ENCODE peak calls at places on chromosomes 3 and 15, in ten cellular contexts. Z is WERI-Rb-1; G is adrenal gland; P is HCT116; W is iPS DF 6.9; O is neuronal stem cell; I is CD4-positive, alpha-beta T cell; S is uterus; U is ovary; E is fibroblast of lung. X is an unnamed sample.

GRCh38 chr3:16319307-16319706 is 54.3 kb downstream of the OXNAD1 start:
- DNase-seq in S (no peak), Z (peak; percentile 26), E (no peak), P (peak; percentile 13), O (no peak), U (no peak), W (no peak), G (no peak), I (peak; percentile 73), X (no peak)

GRCh38 chr3:20739814-20740213 is 553.8 kb upstream of the SGO1 start:
- DNase-seq in G (no peak), W (no peak), S (no peak), O (no peak), P (no peak), Z (no peak), I (no peak), U (no peak), E (peak; percentile 0), X (no peak)

GRCh38 chr3:148344522-148344921 is 353.2 kb upstream of the AGTR1 start:
- DNase-seq in E (no peak), O (no peak), I (no peak), S (no peak), Z (no peak), G (no peak), W (no peak), U (no peak), P (no peak), X (no peak)

GRCh38 chr3:134621824-134622223 is 29.0 kb downstream of the KY start:
- DNase-seq in E (peak; percentile 22), O (no peak), I (no peak), S (no peak), Z (no peak), W (no peak), U (no peak), G (no peak), P (no peak), X (no peak)

GRCh38 chr3:139187154-139187553 is 142.5 kb upstream of the PRR23C start:
- DNase-seq in E (no peak), P (no peak), G (no peak), I (no peak), Z (no peak), O (no peak), U (no peak), S (no peak), W (no peak), X (no peak)

GRCh38 chr15:100856847-100857246 is 22.8 kb upstream of the ALDH1A3 start:
- DNase-seq in W (no peak), E (no peak), S (no peak), I (no peak), U (no peak), P (no peak), O (no peak), G (no peak), Z (no peak), X (no peak)

GRCh38 chr3:138594150-138594934 is at the start of gene CEP70:
- DNase-seq in E (peak; percentile 97), P (peak; percentile 90), I (peak; percentile 83), W (peak; percentile 91), Z (peak; percentile 95), S (peak; percentile 96), G (peak; percentile 97), U (peak; percentile 96), O (peak; percentile 87), X (no peak)

GRCh38 chr15:68304611-68305337 is 27.2 kb downstream of the FEM1B start:
- DNase-seq in Z (peak; percentile 40), G (no peak), S (peak; percentile 13), I (no peak), W (no peak), E (no peak), O (no peak), P (no peak), U (no peak), X (no peak)

GRCh38 chr3:177979684-177980083 is 556.6 kb upstream of the KCNMB2 start:
- DNase-seq in O (no peak), S (no peak), I (no peak), Z (no peak), E (no peak), P (no peak), U (no peak), W (no peak), G (no peak), X (no peak)

GRCh38 chr3:150958694-150959093 is 13.8 kb downstream of the CLRN1 start:
- DNase-seq in P (no peak), I (no peak), G (no peak), U (no peak), Z (no peak), S (no peak), E (no peak), O (no peak), W (no peak), X (no peak)

DNA sequence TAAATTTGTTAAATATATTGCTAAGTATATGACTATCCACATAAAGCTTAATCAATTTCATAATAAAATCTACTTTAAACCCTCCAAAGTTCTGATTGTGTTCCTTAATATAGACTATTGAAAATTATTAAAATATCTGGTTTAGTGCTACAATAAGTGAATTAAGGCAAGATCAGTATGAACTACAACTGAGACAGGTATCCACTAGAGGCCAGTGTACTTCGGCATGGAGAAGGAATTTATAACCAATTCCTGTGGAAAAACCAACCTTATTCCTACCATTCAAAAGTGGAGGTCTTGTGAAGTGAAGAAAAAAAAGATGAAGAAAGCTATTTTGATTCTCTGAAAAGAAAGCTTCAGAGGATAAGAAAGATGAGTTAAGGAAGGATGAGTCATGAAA is 237.7 kb downstream of the SUCLG2 start:
- DNase-seq in Z (no peak), P (no peak), I (no peak), G (no peak), U (no peak), O (no peak), S (no peak), W (no peak), E (no peak), X (no peak)
- H3K27ac ChIP-seq in Z (no peak overlapping the region), P (no peak overlapping the region), I (no peak overlapping the region), G (no peak overlapping the region), U (no peak overlapping the region), O (no peak overlapping the region), S (no peak overlapping the region), W (no peak overlapping the region), E (no peak overlapping the region), X (no peak overlapping the region)

GRCh38 chr3:45164056-45164455 is 17.9 kb upstream of the CDCP1 start:
- DNase-seq in U (no peak), O (no peak), Z (no peak), G (no peak), I (no peak), S (no peak), E (no peak), W (no peak), P (no peak), X (no peak)

GRCh38 chr3:45168451-45168850 is 22.3 kb upstream of the CDCP1 start:
- DNase-seq in Z (no peak), W (no peak), O (no peak), I (no peak), U (no peak), S (no peak), G (no peak), E (no peak), P (no peak), X (no peak)

GRCh38 chr3:45165497-45166282 is 19.5 kb upstream of the CDCP1 start:
- DNase-seq in E (no peak), I (no peak), P (no peak), W (no peak), Z (no peak), U (no peak), O (no peak), G (no peak), S (no peak), X (no peak)

GRCh38 chr3:45167011-45167911 is 21.1 kb upstream of the CDCP1 start:
- DNase-seq in P (peak; percentile 98), O (peak; percentile 57), U (peak; percentile 34), G (peak; percentile 72), E (peak; percentile 88), W (peak; percentile 74), Z (no peak), I (peak; percentile 84), S (peak; percentile 57), X (peak; percentile 54)

GRCh38 chr3:45166283-45166879 is 20.2 kb upstream of the CDCP1 start:
- DNase-seq in G (no peak), S (no peak), I (no peak), W (no peak), U (no peak), O (no peak), P (no peak), Z (no peak), E (no peak), X (no peak)
- H3K27ac ChIP-seq in G (no peak overlapping the region), S (peak overlapping the region; percentile 48), I (no peak overlapping the region), W (no peak overlapping the region), U (no peak overlapping the region), O (no peak overlapping the region), P (peak overlapping the region; percentile 86), Z (no peak overlapping the region), E (peak overlapping the region; percentile 89), X (no peak overlapping the region)

DNA sequence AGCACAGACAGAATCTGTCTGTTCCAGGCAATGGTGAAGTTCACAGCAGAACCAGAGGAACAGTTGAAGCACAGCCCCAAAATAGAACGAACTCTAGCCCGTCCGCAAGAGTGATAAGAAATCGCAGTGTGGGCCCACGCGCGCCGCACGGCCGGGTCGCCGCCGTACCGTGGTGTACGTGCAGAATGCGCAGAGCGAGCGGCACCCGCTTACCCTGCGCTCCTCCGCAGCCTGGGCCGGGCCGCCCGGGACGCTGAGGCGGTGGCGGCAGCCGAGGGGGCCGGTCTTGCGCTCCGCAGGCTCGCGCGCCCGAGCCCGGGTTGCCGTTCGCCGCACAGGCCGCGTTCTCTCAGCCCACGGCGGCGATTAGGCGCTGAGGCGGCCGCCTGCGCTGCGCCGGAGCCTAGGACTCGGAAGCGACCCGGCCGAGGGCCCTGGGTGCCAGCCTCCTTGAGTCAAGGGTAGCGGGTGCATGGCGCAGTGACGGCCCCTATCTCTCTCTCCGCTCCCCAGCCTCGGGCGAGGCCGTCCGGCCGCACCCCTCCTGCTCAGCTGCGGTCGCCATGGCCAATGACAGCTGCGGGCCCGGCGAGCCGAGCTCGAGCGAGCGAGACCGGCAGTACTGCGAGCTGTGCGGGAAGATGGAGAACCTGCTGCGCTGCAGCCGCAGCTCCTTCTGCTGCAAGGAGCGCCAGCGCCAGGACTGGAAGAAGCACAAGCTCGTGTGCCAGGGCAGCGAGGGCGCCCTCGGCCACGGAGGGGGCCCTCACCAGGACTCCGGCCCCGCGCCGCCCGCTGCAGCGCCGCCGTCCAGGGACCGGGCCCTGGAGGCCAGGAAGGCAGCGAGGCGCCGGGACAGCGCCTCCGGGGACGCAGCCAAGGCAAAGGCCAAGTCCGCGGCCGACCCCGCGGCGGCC is 20.5 kb downstream of the WDR73 start:
- DNase-seq in P (no peak), U (peak; percentile 71), O (peak; percentile 59), W (no peak), Z (peak; percentile 66), G (peak; percentile 71), E (peak; percentile 68), S (peak; percentile 63), I (peak; percentile 60), X (peak; percentile 76)
- H3K27ac ChIP-seq in P (peak overlapping the region; percentile 69), U (peak overlapping the region; percentile 86), O (no peak overlapping the region), W (no peak overlapping the region), Z (no peak overlapping the region), G (peak overlapping the region; percentile 92), E (peak overlapping the region; percentile 77), S (peak overlapping the region; percentile 95), I (peak overlapping the region; percentile 61), X (peak overlapping the region; percentile 93)

DNA sequence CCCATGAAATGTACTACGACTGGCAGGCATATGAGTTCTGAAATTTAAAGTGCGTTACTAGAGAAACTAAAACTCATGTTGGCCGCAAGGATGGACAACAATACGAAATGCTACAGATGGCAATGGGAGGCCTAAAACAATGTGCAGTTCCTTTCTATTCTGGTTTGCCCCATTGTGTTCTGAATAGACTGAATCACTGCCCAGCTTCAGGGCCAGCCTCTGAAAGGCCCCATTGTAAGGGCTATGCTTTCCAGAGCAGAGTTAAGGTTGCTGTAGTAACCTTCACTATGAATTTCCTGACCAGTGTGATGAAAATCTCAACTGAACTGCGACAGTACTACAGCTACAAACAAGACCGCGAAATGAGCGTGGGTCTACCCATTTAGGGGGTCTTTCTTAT is 80.3 kb downstream of the MYO1E start:
- DNase-seq in Z (no peak), E (no peak), P (no peak), U (no peak), I (no peak), S (no peak), G (no peak), W (no peak), O (peak; percentile 50), X (peak; percentile 45)
- H3K27ac ChIP-seq in Z (no peak overlapping the region), E (no peak overlapping the region), P (no peak overlapping the region), U (no peak overlapping the region), I (no peak overlapping the region), S (no peak overlapping the region), G (no peak overlapping the region), W (no peak overlapping the region), O (peak overlapping the region; percentile 66), X (peak overlapping the region; percentile 76)

X was measured in substantia nigra.